ENCODE peak calls at places on chromosomes 11 and 22, in six cellular contexts. A is prostate gland, K is dorsolateral prefrontal cortex, J is Karpas-422, U is heart right ventricle, S is psoas muscle. V is an unnamed sample.

GRCh38 chr11:94960488-94960887 is 12.9 kb downstream of the CWC15 start:
- DNase-seq in A (no peak), K (no peak), J (no peak), U (no peak), S (no peak), V (no peak)

GRCh38 chr11:46333129-46333947 is 13.9 kb upstream of the DGKZ start:
- DNase-seq in A (no peak), K (no peak), J (no peak), U (no peak), S (no peak), V (no peak)

GRCh38 chr11:65213322-65214211 is 31.8 kb downstream of the CAPN1 start:
- DNase-seq in A (no peak), K (no peak), J (peak), U (no peak), S (no peak), V (no peak)

GRCh38 chr11:125941606-125942275 is 4.1 kb upstream of the VSIG10L2 start:
- DNase-seq in A (peak), K (peak), J (peak), U (peak), S (peak), V (peak)

GRCh38 chr22:45881524-45881875 is 95.5 kb downstream of the WNT7B start:
- DNase-seq in A (no peak), K (no peak), J (no peak), U (no peak), S (no peak), V (no peak)

GRCh38 chr22:42642801-42643631 is 2.6 kb upstream of the ATP5MGL start:
- DNase-seq in A (no peak), K (no peak), J (no peak), U (no peak), S (no peak), V (no peak)

GRCh38 chr11:83363280-83363679 is 77.1 kb upstream of the CCDC90B start:
- DNase-seq in A (no peak), K (no peak), J (no peak), U (no peak), S (no peak), V (no peak)

GRCh38 chr11:97140885-97141494 is 751.2 kb downstream of the JRKL start:
- DNase-seq in A (no peak), K (no peak), J (peak), U (no peak), S (no peak), V (no peak)

GRCh38 chr22:38172489-38173155 is 9.0 kb downstream of the PLA2G6 start:
- DNase-seq in A (peak), K (peak), J (no peak), U (peak), S (peak), V (peak)

GRCh38 chr11:73265853-73266643 is 6.1 kb upstream of the P2RY6 start:
- DNase-seq in A (no peak), K (no peak), J (no peak), U (no peak), S (no peak), V (peak)

GRCh38 chr11:62444271-62444833 is 25.5 kb downstream of the SCGB1A1 start:
- DNase-seq in A (no peak), K (peak), J (no peak), U (peak), S (peak), V (peak)

GRCh38 chr11:100830295-100830694 is 143.2 kb downstream of the ARHGAP42 start:
- DNase-seq in A (no peak), K (peak), J (no peak), U (peak), S (peak), V (no peak)

DNA sequence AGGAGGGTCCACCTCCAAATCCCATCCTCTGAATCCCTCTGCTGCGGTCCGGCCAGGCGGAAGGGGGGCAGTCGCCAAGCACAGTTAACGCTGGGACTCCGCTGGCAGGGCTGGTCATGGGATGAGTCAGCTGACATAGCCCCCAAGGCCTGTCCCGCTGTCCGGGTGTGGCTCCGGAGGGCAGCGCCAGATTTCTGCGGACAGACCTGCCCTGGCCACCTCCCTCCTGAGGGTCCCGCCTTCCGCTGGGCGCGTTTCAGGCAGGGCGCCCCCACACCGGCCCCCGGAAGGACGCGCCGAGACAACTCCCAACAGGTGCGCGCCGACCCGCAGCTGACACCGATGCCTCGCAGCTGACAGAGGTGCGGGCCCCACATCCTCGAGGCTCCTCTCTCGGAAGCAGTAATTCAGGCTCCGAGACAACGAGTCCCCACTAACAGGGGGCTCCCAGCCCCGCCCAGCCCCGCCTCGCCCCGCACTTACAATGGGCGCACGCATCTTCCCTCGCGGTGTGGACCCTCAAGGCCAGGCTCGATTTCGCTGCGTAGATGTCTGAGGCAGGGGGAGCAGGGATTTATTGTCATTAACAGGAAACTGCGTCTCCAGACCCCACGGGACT is 607 bp downstream of the PLAAT3 start:
- DNase-seq in A (no peak), K (peak), J (no peak), U (peak), S (peak), V (peak)
- H3K4me3 ChIP-seq in A (peak), K (peak), J (peak), U (peak), S (peak), V (peak)

DNA sequence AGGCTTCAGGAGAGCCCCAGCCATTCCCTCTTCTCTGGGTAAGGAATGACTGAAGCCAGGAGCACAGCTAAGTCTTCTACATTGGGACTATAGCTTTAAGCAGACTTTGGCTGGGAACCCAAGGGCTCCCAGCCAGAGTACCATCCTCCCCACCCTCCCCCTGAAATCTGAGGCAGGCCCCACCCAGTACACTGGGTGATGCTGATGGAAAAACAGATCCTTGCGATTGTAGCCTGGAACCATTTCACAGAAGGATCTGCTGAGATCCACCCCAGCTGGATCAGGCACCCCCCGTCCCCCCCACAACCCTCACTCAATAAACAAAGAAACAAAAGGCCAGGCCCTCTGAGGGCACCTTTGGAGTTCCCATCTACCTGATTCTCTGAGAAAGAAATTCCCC is 39.8 kb downstream of the IL18BP start:
- DNase-seq in A (peak), K (peak), J (no peak), U (peak), S (peak), V (peak)
- H3K27ac ChIP-seq in A (peak), K (peak), J (no peak), U (peak), S (peak), V (peak)

GRCh38 chr11:64037027-64037633 is 1.4 kb downstream of the FLRT1 start:
- DNase-seq in A (no peak), K (no peak), J (no peak), U (no peak), S (no peak), V (no peak)

GRCh38 chr11:64035081-64035524 is 628 bp upstream of the FLRT1 start:
- DNase-seq in A (no peak), K (no peak), J (no peak), U (no peak), S (no peak), V (no peak)

GRCh38 chr11:64034411-64034811 is 1.3 kb upstream of the FLRT1 start:
- DNase-seq in A (no peak), K (no peak), J (no peak), U (no peak), S (no peak), V (no peak)

GRCh38 chr11:64035581-64035980 is at the start of gene FLRT1:
- DNase-seq in A (no peak), K (no peak), J (no peak), U (no peak), S (no peak), V (no peak)

GRCh38 chr11:64036081-64037026 is 623 bp downstream of the FLRT1 start:
- DNase-seq in A (no peak), K (no peak), J (no peak), U (peak), S (peak), V (no peak)
- H3K4me3 ChIP-seq in A (peak), K (peak), J (no peak), U (peak), S (peak), V (no peak)

GRCh38 chr11:12812849-12813248 is 138.6 kb downstream of the TEAD1 start:
- DNase-seq in A (no peak), K (no peak), J (no peak), U (peak), S (no peak), V (no peak)

GRCh38 chr11:12815931-12816494 is 141.8 kb downstream of the TEAD1 start:
- DNase-seq in A (no peak), K (no peak), J (no peak), U (no peak), S (no peak), V (no peak)

GRCh38 chr11:12811861-12812260 is 137.6 kb downstream of the TEAD1 start:
- DNase-seq in A (no peak), K (no peak), J (no peak), U (no peak), S (no peak), V (no peak)

GRCh38 chr11:12815150-12815523 is 140.9 kb downstream of the TEAD1 start:
- DNase-seq in A (no peak), K (no peak), J (no peak), U (no peak), S (no peak), V (no peak)

GRCh38 chr11:12813371-12814225 is 139.4 kb downstream of the TEAD1 start:
- DNase-seq in A (no peak), K (no peak), J (no peak), U (peak), S (no peak), V (no peak)
- H3K27ac ChIP-seq in A (peak), K (no peak), J (no peak), U (peak), S (peak), V (peak)

GRCh38 chr11:35346472-35347136 is 72.8 kb downstream of the SLC1A2 start:
- DNase-seq in A (no peak), K (no peak), J (no peak), U (no peak), S (no peak), V (no peak)

GRCh38 chr11:35347921-35348331 is 71.4 kb downstream of the SLC1A2 start:
- DNase-seq in A (no peak), K (no peak), J (no peak), U (no peak), S (peak), V (no peak)

GRCh38 chr11:35347173-35347878 is 72.0 kb downstream of the SLC1A2 start:
- DNase-seq in A (no peak), K (no peak), J (no peak), U (no peak), S (no peak), V (no peak)

GRCh38 chr11:35343033-35343598 is 76.2 kb downstream of the SLC1A2 start:
- DNase-seq in A (no peak), K (no peak), J (no peak), U (no peak), S (no peak), V (no peak)

DNA sequence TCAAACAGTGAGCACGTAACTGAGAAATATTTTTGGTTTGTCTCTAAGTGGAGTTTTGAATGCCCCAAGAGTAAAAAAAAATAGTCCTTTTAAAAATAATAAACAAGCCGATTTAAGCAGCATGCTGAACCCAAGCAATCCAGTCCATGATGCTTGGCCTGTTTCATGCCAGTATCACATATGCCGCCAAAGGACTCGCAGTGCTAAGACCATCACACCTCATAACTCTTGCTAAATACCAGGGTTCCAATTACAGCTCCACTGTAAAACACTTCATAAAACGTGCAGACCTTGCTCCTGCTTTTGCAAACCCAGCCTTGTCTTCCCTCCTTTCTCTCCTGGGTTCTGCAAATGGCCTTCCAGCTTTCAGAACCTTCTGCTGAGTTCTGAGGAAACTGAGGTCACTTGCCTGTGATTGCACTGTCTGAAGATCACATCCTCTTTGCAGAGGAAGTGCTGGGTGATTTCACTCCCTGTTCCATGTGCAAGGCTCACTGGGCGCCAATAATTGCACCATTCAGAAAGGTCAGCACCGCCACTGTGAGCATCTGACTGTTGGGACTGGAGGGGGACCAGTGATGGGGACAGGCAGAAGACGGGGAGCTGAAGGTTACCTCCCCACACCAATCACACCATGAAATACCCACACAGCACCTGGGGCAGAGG is 74.2 kb downstream of the SLC1A2 start:
- DNase-seq in A (no peak), K (no peak), J (no peak), U (no peak), S (peak), V (peak)
- H3K4me3 ChIP-seq in A (no peak), K (no peak), J (no peak), U (no peak), S (no peak), V (no peak)